ENCODE peak calls at places on chromosomes 4 and X, in six cellular contexts. One of them, this sample, is unnamed.

GRCh38 chr4:1211951-1212545 is 36.9 kb downstream of the CTBP1 start:
- DNase-seq in tibial nerve: no peak
- DNase-seq in body of pancreas: peak; percentile 87
- DNase-seq in psoas muscle: peak; percentile 37
- DNase-seq in uterus: no peak
- DNase-seq in sigmoid colon: peak; percentile 77
- DNase-seq in this sample: peak; percentile 51

GRCh38 chr4:25842229-25842840 is 20.5 kb downstream of the SEL1L3 start:
- DNase-seq in tibial nerve: no peak
- DNase-seq in body of pancreas: no peak
- DNase-seq in psoas muscle: no peak
- DNase-seq in uterus: no peak
- DNase-seq in sigmoid colon: no peak
- DNase-seq in this sample: no peak

GRCh38 chrX:130005408-130005807 is 23.0 kb downstream of the BCORL1 start:
- DNase-seq in tibial nerve: no peak
- DNase-seq in body of pancreas: no peak
- DNase-seq in psoas muscle: no peak
- DNase-seq in uterus: no peak
- DNase-seq in sigmoid colon: no peak
- DNase-seq in this sample: no peak

GRCh38 chr4:158282252-158282651 is 72.0 kb downstream of the TMEM144 start:
- DNase-seq in tibial nerve: no peak
- DNase-seq in body of pancreas: no peak
- DNase-seq in psoas muscle: no peak
- DNase-seq in uterus: no peak
- DNase-seq in sigmoid colon: no peak
- DNase-seq in this sample: no peak

GRCh38 chrX:150219374-150220185 is 143.5 kb upstream of the MAMLD1 start:
- DNase-seq in tibial nerve: no peak
- DNase-seq in body of pancreas: no peak
- DNase-seq in psoas muscle: no peak
- DNase-seq in uterus: no peak
- DNase-seq in sigmoid colon: no peak
- DNase-seq in this sample: no peak

GRCh38 chrX:150768132-150768485 is 74.9 kb downstream of the MTMR1 start:
- DNase-seq in tibial nerve: no peak
- DNase-seq in body of pancreas: no peak
- DNase-seq in psoas muscle: no peak
- DNase-seq in uterus: no peak
- DNase-seq in sigmoid colon: no peak
- DNase-seq in this sample: no peak

GRCh38 chr4:82801910-82802521 is 3.4 kb upstream of the SCD5 start:
- DNase-seq in tibial nerve: no peak
- DNase-seq in body of pancreas: no peak
- DNase-seq in psoas muscle: no peak
- DNase-seq in uterus: no peak
- DNase-seq in sigmoid colon: no peak
- DNase-seq in this sample: no peak

GRCh38 chrX:72351606-72352338 is 46.1 kb upstream of the CITED1 start:
- DNase-seq in tibial nerve: no peak
- DNase-seq in body of pancreas: no peak
- DNase-seq in psoas muscle: peak; percentile 16
- DNase-seq in uterus: peak; percentile 17
- DNase-seq in sigmoid colon: no peak
- DNase-seq in this sample: no peak

GRCh38 chr4:3413675-3414420 is 27.9 kb upstream of the HGFAC start:
- DNase-seq in tibial nerve: peak; percentile 4
- DNase-seq in body of pancreas: no peak
- DNase-seq in psoas muscle: no peak
- DNase-seq in uterus: peak; percentile 10
- DNase-seq in sigmoid colon: peak; percentile 62
- DNase-seq in this sample: peak; percentile 42

GRCh38 chr4:176309772-176310171 is 10.0 kb upstream of the SPCS3 start:
- DNase-seq in tibial nerve: no peak
- DNase-seq in body of pancreas: no peak
- DNase-seq in psoas muscle: no peak
- DNase-seq in uterus: no peak
- DNase-seq in sigmoid colon: no peak
- DNase-seq in this sample: no peak

GRCh38 chr4:38925492-38926418 is 58.1 kb downstream of the FAM114A1 start:
- DNase-seq in tibial nerve: no peak
- DNase-seq in body of pancreas: no peak
- DNase-seq in psoas muscle: no peak
- DNase-seq in uterus: no peak
- DNase-seq in sigmoid colon: peak; percentile 71
- DNase-seq in this sample: no peak

GRCh38 chr4:8267077-8267476 is 2.5 kb upstream of the HTRA3 start:
- DNase-seq in tibial nerve: peak; percentile 52
- DNase-seq in body of pancreas: peak; percentile 74
- DNase-seq in psoas muscle: peak; percentile 79
- DNase-seq in uterus: peak; percentile 74
- DNase-seq in sigmoid colon: peak; percentile 90
- DNase-seq in this sample: peak; percentile 85

GRCh38 chr4:1752284-1753041 is 31.1 kb downstream of the TACC3 start:
- DNase-seq in tibial nerve: no peak
- DNase-seq in body of pancreas: no peak
- DNase-seq in psoas muscle: no peak
- DNase-seq in uterus: no peak
- DNase-seq in sigmoid colon: no peak
- DNase-seq in this sample: peak; percentile 75

GRCh38 chr4:38132140-38132673 is 172.0 kb downstream of the PTTG2 start:
- DNase-seq in tibial nerve: peak; percentile 30
- DNase-seq in body of pancreas: peak; percentile 56
- DNase-seq in psoas muscle: no peak
- DNase-seq in uterus: peak; percentile 54
- DNase-seq in sigmoid colon: peak; percentile 89
- DNase-seq in this sample: no peak

GRCh38 chr4:184812651-184813181 is 13.1 kb downstream of the ACSL1 start:
- DNase-seq in tibial nerve: no peak
- DNase-seq in body of pancreas: no peak
- DNase-seq in psoas muscle: no peak
- DNase-seq in uterus: no peak
- DNase-seq in sigmoid colon: no peak
- DNase-seq in this sample: no peak

GRCh38 chr4:150232029-150232428 is 153.8 kb downstream of the DCLK2 start:
- DNase-seq in tibial nerve: no peak
- DNase-seq in body of pancreas: no peak
- DNase-seq in psoas muscle: no peak
- DNase-seq in uterus: no peak
- DNase-seq in sigmoid colon: no peak
- DNase-seq in this sample: no peak

GRCh38 chr4:82559735-82560120 is 2.1 kb downstream of the TMEM150C start:
- DNase-seq in tibial nerve: no peak
- DNase-seq in body of pancreas: no peak
- DNase-seq in psoas muscle: no peak
- DNase-seq in uterus: no peak
- DNase-seq in sigmoid colon: no peak
- DNase-seq in this sample: no peak

GRCh38 chrX:123869488-123869887 is 9.6 kb downstream of the XIAP start:
- DNase-seq in tibial nerve: no peak
- DNase-seq in body of pancreas: no peak
- DNase-seq in psoas muscle: no peak
- DNase-seq in uterus: no peak
- DNase-seq in sigmoid colon: no peak
- DNase-seq in this sample: no peak

GRCh38 chr4:169398294-169398693 is 127.5 kb upstream of the SH3RF1 start:
- DNase-seq in tibial nerve: no peak
- DNase-seq in body of pancreas: no peak
- DNase-seq in psoas muscle: no peak
- DNase-seq in uterus: no peak
- DNase-seq in sigmoid colon: no peak
- DNase-seq in this sample: no peak

GRCh38 chrX:64093761-64094160 is 111.7 kb downstream of the AMER1 start:
- DNase-seq in tibial nerve: no peak
- DNase-seq in body of pancreas: no peak
- DNase-seq in psoas muscle: no peak
- DNase-seq in uterus: no peak
- DNase-seq in sigmoid colon: no peak
- DNase-seq in this sample: no peak

GRCh38 chr4:126957555-126958440 is 675.0 kb upstream of the INTU start:
- DNase-seq in tibial nerve: no peak
- DNase-seq in body of pancreas: no peak
- DNase-seq in psoas muscle: no peak
- DNase-seq in uterus: no peak
- DNase-seq in sigmoid colon: no peak
- DNase-seq in this sample: no peak

GRCh38 chr4:133152330-133152791 is 3.3 kb downstream of the PCDH10 start:
- DNase-seq in tibial nerve: no peak
- DNase-seq in body of pancreas: no peak
- DNase-seq in psoas muscle: no peak
- DNase-seq in uterus: no peak
- DNase-seq in sigmoid colon: no peak
- DNase-seq in this sample: no peak
- TF ChIP-seq CTCF in tibial nerve: no peak
- TF ChIP-seq CTCF in body of pancreas: no peak
- TF ChIP-seq CTCF in psoas muscle: no peak
- TF ChIP-seq CTCF in uterus: no peak
- TF ChIP-seq CTCF in sigmoid colon: no peak
- TF ChIP-seq CTCF in this sample: no peak

GRCh38 chr4:121674191-121674590 is 22.6 kb downstream of the ANXA5 start:
- DNase-seq in tibial nerve: no peak
- DNase-seq in body of pancreas: no peak
- DNase-seq in psoas muscle: no peak
- DNase-seq in uterus: no peak
- DNase-seq in sigmoid colon: no peak
- DNase-seq in this sample: no peak
- H3K36me3 ChIP-seq in tibial nerve: peaks cover 91% of the 10 kb centered on the region
- H3K36me3 ChIP-seq in body of pancreas: peaks cover 4% of the 10 kb centered on the region
- H3K36me3 ChIP-seq in psoas muscle: peaks cover 15% of the 10 kb centered on the region
- H3K36me3 ChIP-seq in uterus: no peaks in the 10 kb centered on the region
- H3K36me3 ChIP-seq in sigmoid colon: peaks cover 13% of the 10 kb centered on the region
- H3K36me3 ChIP-seq in this sample: peaks cover 95% of the 10 kb centered on the region

DNA sequence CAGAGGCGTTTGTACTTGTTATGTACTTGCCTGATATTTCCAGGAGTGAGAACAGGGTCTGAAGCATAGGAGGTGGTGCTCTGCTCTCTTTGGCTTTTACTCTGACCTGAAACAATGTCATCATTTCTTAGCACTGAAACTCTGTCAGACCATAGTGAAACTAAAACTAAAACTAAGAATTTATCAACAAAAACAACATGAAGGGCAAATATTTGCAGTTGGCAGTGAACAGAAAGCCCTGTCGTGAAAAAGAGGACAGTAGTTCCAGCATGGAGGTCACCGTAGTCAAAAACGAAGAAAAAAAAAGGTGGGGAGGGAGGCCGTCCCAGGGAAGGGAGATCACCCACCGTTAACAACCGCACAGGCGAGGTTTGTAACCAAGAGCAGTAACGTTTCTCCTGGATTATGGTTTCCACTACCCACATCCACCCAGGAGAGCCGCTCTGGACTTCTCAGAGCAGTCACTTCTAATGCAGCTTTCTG is 97.5 kb downstream of the ANK2 start:
- DNase-seq in tibial nerve: no peak
- DNase-seq in body of pancreas: no peak
- DNase-seq in psoas muscle: no peak
- DNase-seq in uterus: no peak
- DNase-seq in sigmoid colon: no peak
- DNase-seq in this sample: no peak
- H3K4me1 ChIP-seq in tibial nerve: no peaks in the 10 kb centered on the region
- H3K4me1 ChIP-seq in body of pancreas: peaks cover 29% of the 10 kb centered on the region
- H3K4me1 ChIP-seq in psoas muscle: peaks cover 9% of the 10 kb centered on the region
- H3K4me1 ChIP-seq in uterus: no peaks in the 10 kb centered on the region
- H3K4me1 ChIP-seq in sigmoid colon: peaks cover 16% of the 10 kb centered on the region
- H3K4me1 ChIP-seq in this sample: peaks cover 25% of the 10 kb centered on the region

GRCh38 chrX:70437011-70437410 is 7.6 kb upstream of the DLG3 start:
- DNase-seq in tibial nerve: no peak
- DNase-seq in body of pancreas: no peak
- DNase-seq in psoas muscle: no peak
- DNase-seq in uterus: no peak
- DNase-seq in sigmoid colon: no peak
- DNase-seq in this sample: no peak

GRCh38 chrX:70434914-70435586 is 9.6 kb upstream of the DLG3 start:
- DNase-seq in tibial nerve: no peak
- DNase-seq in body of pancreas: no peak
- DNase-seq in psoas muscle: peak; percentile 48
- DNase-seq in uterus: peak; percentile 48
- DNase-seq in sigmoid colon: no peak
- DNase-seq in this sample: no peak

GRCh38 chrX:70434352-70434866 is 10.2 kb upstream of the DLG3 start:
- DNase-seq in tibial nerve: peak; percentile 63
- DNase-seq in body of pancreas: peak; percentile 86
- DNase-seq in psoas muscle: peak; percentile 87
- DNase-seq in uterus: peak; percentile 85
- DNase-seq in sigmoid colon: peak; percentile 92
- DNase-seq in this sample: peak; percentile 87

GRCh38 chrX:70437921-70438665 is 6.5 kb upstream of the DLG3 start:
- DNase-seq in tibial nerve: no peak
- DNase-seq in body of pancreas: no peak
- DNase-seq in psoas muscle: no peak
- DNase-seq in uterus: no peak
- DNase-seq in sigmoid colon: no peak
- DNase-seq in this sample: no peak

DNA sequence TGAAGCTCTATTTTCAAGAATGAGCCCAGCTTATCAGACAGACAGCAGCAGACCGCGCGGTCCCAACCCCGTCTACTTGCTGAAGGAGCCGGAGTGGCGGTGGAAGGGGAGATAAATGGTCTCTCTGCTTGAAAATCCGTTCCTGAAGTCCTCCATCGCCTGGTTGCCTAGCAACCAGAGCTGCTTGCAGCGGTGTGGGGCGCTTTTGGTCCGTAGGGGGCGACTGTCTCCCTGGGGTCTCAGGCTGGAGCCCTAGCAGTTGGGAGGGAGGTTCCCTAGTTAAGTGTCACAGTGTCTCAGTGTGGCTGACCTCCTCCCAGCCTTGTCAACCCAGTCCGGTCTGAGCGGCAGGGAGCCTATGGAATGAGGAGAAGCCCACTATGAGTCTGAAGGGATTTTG is 8.3 kb upstream of the DLG3 start:
- DNase-seq in tibial nerve: no peak
- DNase-seq in body of pancreas: no peak
- DNase-seq in psoas muscle: no peak
- DNase-seq in uterus: no peak
- DNase-seq in sigmoid colon: no peak
- DNase-seq in this sample: no peak
- TF ChIP-seq CTCF in tibial nerve: no peak
- TF ChIP-seq CTCF in body of pancreas: no peak
- TF ChIP-seq CTCF in psoas muscle: no peak
- TF ChIP-seq CTCF in uterus: no peak
- TF ChIP-seq CTCF in sigmoid colon: no peak
- TF ChIP-seq CTCF in this sample: no peak

GRCh38 chr4:119932277-119932676 is 134.4 kb downstream of the MAD2L1 start:
- DNase-seq in tibial nerve: no peak
- DNase-seq in body of pancreas: no peak
- DNase-seq in psoas muscle: no peak
- DNase-seq in uterus: no peak
- DNase-seq in sigmoid colon: no peak
- DNase-seq in this sample: no peak
- H3K36me3 ChIP-seq in tibial nerve: no peaks in the 10 kb centered on the region
- H3K36me3 ChIP-seq in body of pancreas: no peaks in the 10 kb centered on the region
- H3K36me3 ChIP-seq in psoas muscle: no peaks in the 10 kb centered on the region
- H3K36me3 ChIP-seq in uterus: no peaks in the 10 kb centered on the region
- H3K36me3 ChIP-seq in sigmoid colon: no peaks in the 10 kb centered on the region
- H3K36me3 ChIP-seq in this sample: no peaks in the 10 kb centered on the region

DNA sequence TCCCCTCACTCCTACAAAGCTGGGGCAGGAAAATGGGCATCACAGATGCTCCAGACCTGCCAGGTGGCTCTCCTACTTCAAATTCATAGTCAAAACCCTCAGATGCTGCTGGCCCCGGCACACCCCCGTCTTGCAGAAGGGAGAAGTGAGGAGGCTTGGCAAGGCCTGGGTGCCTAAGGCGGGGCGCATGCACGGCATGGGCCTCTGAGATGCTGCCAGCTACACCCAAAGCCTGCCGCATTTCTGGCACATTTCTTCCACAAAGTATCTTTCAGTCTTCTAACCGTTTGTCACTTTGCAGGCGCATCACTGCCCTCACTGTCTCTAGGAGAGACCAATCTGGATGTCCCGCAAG is 19.6 kb downstream of the WDR1 start:
- DNase-seq in tibial nerve: no peak
- DNase-seq in body of pancreas: no peak
- DNase-seq in psoas muscle: no peak
- DNase-seq in uterus: no peak
- DNase-seq in sigmoid colon: no peak
- DNase-seq in this sample: no peak
- H3K4me1 ChIP-seq in tibial nerve: peaks cover 3% of the 10 kb centered on the region
- H3K4me1 ChIP-seq in body of pancreas: peaks cover 7% of the 10 kb centered on the region
- H3K4me1 ChIP-seq in psoas muscle: peaks cover 97% of the 10 kb centered on the region
- H3K4me1 ChIP-seq in uterus: peaks cover 16% of the 10 kb centered on the region
- H3K4me1 ChIP-seq in sigmoid colon: peaks cover 100% of the 10 kb centered on the region
- H3K4me1 ChIP-seq in this sample: peaks cover 75% of the 10 kb centered on the region

This sample was measured in lower lobe of right lung.